ENCODE peak calls at places on chromosomes 4 and X, in nine cellular contexts. E, A, U, Q, M, I, L, W and X are unnamed samples.

GRCh38 chrX:13334491-13334890 is 14.6 kb upstream of the ATXN3L start:
- DNase-seq in L (no peak), Q (no peak), W (no peak), M (no peak), U (no peak), I (peak; percentile 13), A (no peak), E (no peak), X (no peak)

GRCh38 chr4:27714073-27714472 is 853.4 kb downstream of the STIM2 start:
- DNase-seq in A (no peak), U (no peak), E (no peak), I (no peak), M (peak; percentile 16), W (no peak), L (no peak), Q (no peak), X (no peak)

GRCh38 chr4:86928400-86929255 is 6.2 kb upstream of the AFF1 start:
- DNase-seq in Q (no peak), I (no peak), L (no peak), M (no peak), A (no peak), E (no peak), U (no peak), W (no peak), X (no peak)

GRCh38 chr4:22653752-22654151 is 39.0 kb upstream of the GBA3 start:
- DNase-seq in M (no peak), I (no peak), Q (no peak), E (no peak), W (no peak), A (no peak), L (no peak), U (no peak), X (no peak)

GRCh38 chrX:48794993-48795501 is 6.8 kb upstream of the HDAC6 start:
- DNase-seq in L (no peak), E (peak; percentile 21), I (peak; percentile 76), A (peak; percentile 58), Q (no peak), U (no peak), M (no peak), W (no peak), X (no peak)

GRCh38 chr4:121541696-121542095 is 155.1 kb downstream of the ANXA5 start:
- DNase-seq in Q (no peak), U (no peak), M (no peak), I (no peak), L (no peak), E (no peak), W (no peak), A (no peak), X (no peak)

GRCh38 chr4:37533286-37534033 is 152.7 kb downstream of the RELL1 start:
- DNase-seq in A (no peak), L (no peak), U (no peak), I (no peak), Q (no peak), M (no peak), W (no peak), E (no peak), X (no peak)

GRCh38 chr4:81173213-81173612 is 41.8 kb downstream of the PRKG2 start:
- DNase-seq in U (no peak), M (no peak), I (no peak), A (peak; percentile 7), L (no peak), W (no peak), Q (no peak), E (no peak), X (no peak)

GRCh38 chrX:51743179-51743957 is at the start of gene GSPT2:
- DNase-seq in L (peak; percentile 9), Q (no peak), M (peak; percentile 5), U (peak; percentile 74), A (peak; percentile 76), I (peak; percentile 79), E (peak; percentile 24), W (peak; percentile 43), X (peak; percentile 39)

GRCh38 chrX:119729408-119730201 is 28.8 kb upstream of the SOWAHD start:
- DNase-seq in M (peak; percentile 14), Q (peak; percentile 64), U (peak; percentile 46), L (peak; percentile 23), A (peak; percentile 79), I (peak; percentile 38), W (peak; percentile 71), E (peak; percentile 52), X (peak; percentile 72)

GRCh38 chr4:82510216-82510615 is 51.6 kb downstream of the TMEM150C start:
- DNase-seq in A (no peak), L (no peak), I (no peak), Q (no peak), M (no peak), E (no peak), U (no peak), W (no peak), X (no peak)

GRCh38 chr4:184763150-184763780 is 29.4 kb upstream of the CENPU start:
- DNase-seq in Q (no peak), A (peak; percentile 29), W (no peak), U (no peak), L (no peak), E (no peak), M (no peak), I (no peak), X (no peak)